ENCODE peak calls at places on chromosome 19, in six cellular contexts. One of them, this sample, is unnamed.
A peak's percentile ranks its signal among the peaks of the same experiment; 100 is the strongest.

GRCh38 chr19:7681336-7682174 is 922 bp downstream of the TRAPPC5 start:
- DNase-seq in GM12878: no peak
- DNase-seq in upper lobe of left lung: peak; percentile 92
- DNase-seq in SK-N-SH: peak; percentile 82
- DNase-seq in stomach: peak; percentile 75
- DNase-seq in transverse colon: peak; percentile 82
- DNase-seq in this sample: peak; percentile 92

GRCh38 chr19:6528544-6529121 is 2.2 kb upstream of the TNFSF9 start:
- DNase-seq in upper lobe of left lung: peak; percentile 56
- DNase-seq in SK-N-SH: no peak
- DNase-seq in GM12878: no peak
- DNase-seq in stomach: no peak
- DNase-seq in transverse colon: peak; percentile 51
- DNase-seq in this sample: no peak

GRCh38 chr19:54339646-54340358 is 840 bp upstream of the LILRA4 start:
- DNase-seq in upper lobe of left lung: peak; percentile 45
- DNase-seq in transverse colon: no peak
- DNase-seq in GM12878: no peak
- DNase-seq in stomach: no peak
- DNase-seq in SK-N-SH: no peak
- DNase-seq in this sample: peak; percentile 58

GRCh38 chr19:33784432-33784831 is 12.2 kb upstream of the KCTD15 start:
- DNase-seq in SK-N-SH: no peak
- DNase-seq in upper lobe of left lung: no peak
- DNase-seq in transverse colon: no peak
- DNase-seq in stomach: no peak
- DNase-seq in GM12878: no peak
- DNase-seq in this sample: no peak

GRCh38 chr19:45881909-45882528 is 3.9 kb downstream of the IRF2BP1 start:
- DNase-seq in SK-N-SH: peak; percentile 17
- DNase-seq in upper lobe of left lung: no peak
- DNase-seq in transverse colon: peak; percentile 57
- DNase-seq in GM12878: no peak
- DNase-seq in stomach: peak; percentile 81
- DNase-seq in this sample: no peak

GRCh38 chr19:43562698-43563241 is 12.6 kb downstream of the XRCC1 start:
- DNase-seq in upper lobe of left lung: peak; percentile 80
- DNase-seq in GM12878: peak; percentile 91
- DNase-seq in transverse colon: peak; percentile 73
- DNase-seq in SK-N-SH: no peak
- DNase-seq in stomach: peak; percentile 65
- DNase-seq in this sample: peak; percentile 82

GRCh38 chr19:35120898-35121297 is 5.3 kb downstream of the FXYD3 start:
- DNase-seq in stomach: no peak
- DNase-seq in upper lobe of left lung: no peak
- DNase-seq in GM12878: no peak
- DNase-seq in SK-N-SH: no peak
- DNase-seq in transverse colon: peak; percentile 67
- DNase-seq in this sample: no peak

GRCh38 chr19:49666120-49666444 is 349 bp downstream of the BCL2L12 start:
- DNase-seq in SK-N-SH: no peak
- DNase-seq in GM12878: no peak
- DNase-seq in upper lobe of left lung: no peak
- DNase-seq in stomach: no peak
- DNase-seq in transverse colon: no peak
- DNase-seq in this sample: no peak

GRCh38 chr19:4732680-4733114 is 9.1 kb upstream of the DPP9 start:
- DNase-seq in GM12878: no peak
- DNase-seq in transverse colon: peak; percentile 45
- DNase-seq in upper lobe of left lung: no peak
- DNase-seq in SK-N-SH: peak; percentile 87
- DNase-seq in stomach: peak; percentile 44
- DNase-seq in this sample: no peak

GRCh38 chr19:37655689-37656491 is 625 bp upstream of the ZFP30 start:
- DNase-seq in stomach: peak; percentile 79
- DNase-seq in transverse colon: peak; percentile 84
- DNase-seq in GM12878: peak; percentile 45
- DNase-seq in upper lobe of left lung: peak; percentile 73
- DNase-seq in SK-N-SH: peak; percentile 89
- DNase-seq in this sample: peak; percentile 91

GRCh38 chr19:10346509-10346908 is 7.1 kb upstream of the ICAM3 start:
- DNase-seq in transverse colon: no peak
- DNase-seq in GM12878: no peak
- DNase-seq in upper lobe of left lung: peak; percentile 86
- DNase-seq in stomach: no peak
- DNase-seq in SK-N-SH: no peak
- DNase-seq in this sample: no peak

GRCh38 chr19:41699231-41699967 is 9.0 kb upstream of the CEACAM5 start:
- DNase-seq in transverse colon: peak; percentile 36
- DNase-seq in upper lobe of left lung: no peak
- DNase-seq in stomach: peak; percentile 21
- DNase-seq in SK-N-SH: no peak
- DNase-seq in GM12878: no peak
- DNase-seq in this sample: peak; percentile 69
- TF ChIP-seq EP300 in transverse colon: no peak
- TF ChIP-seq EP300 in upper lobe of left lung: no peak
- TF ChIP-seq EP300 in stomach: no peak
- TF ChIP-seq EP300 in SK-N-SH: no peak
- TF ChIP-seq EP300 in GM12878: no peak
- TF ChIP-seq EP300 in this sample: no peak

GRCh38 chr19:2594319-2594718 is 108.2 kb downstream of the GNG7 start:
- DNase-seq in stomach: no peak
- DNase-seq in upper lobe of left lung: no peak
- DNase-seq in GM12878: peak; percentile 60
- DNase-seq in SK-N-SH: no peak
- DNase-seq in transverse colon: no peak
- DNase-seq in this sample: no peak
- TF ChIP-seq POLR2AphosphoS5 in stomach: no peak
- TF ChIP-seq POLR2AphosphoS5 in upper lobe of left lung: no peak
- TF ChIP-seq POLR2AphosphoS5 in GM12878: no peak
- TF ChIP-seq POLR2AphosphoS5 in SK-N-SH: no peak
- TF ChIP-seq POLR2AphosphoS5 in transverse colon: no peak
- TF ChIP-seq POLR2AphosphoS5 in this sample: no peak

GRCh38 chr19:32387701-32388392 is 17.7 kb upstream of the DPY19L3 start:
- DNase-seq in stomach: no peak
- DNase-seq in SK-N-SH: no peak
- DNase-seq in transverse colon: peak; percentile 59
- DNase-seq in GM12878: no peak
- DNase-seq in upper lobe of left lung: no peak
- DNase-seq in this sample: no peak
- H3K4me1 ChIP-seq in stomach: no peaks in the 10 kb centered on the region
- H3K4me1 ChIP-seq in SK-N-SH: no peaks in the 10 kb centered on the region
- H3K4me1 ChIP-seq in transverse colon: peaks cover 13% of the 10 kb centered on the region
- H3K4me1 ChIP-seq in GM12878: no peaks in the 10 kb centered on the region
- H3K4me1 ChIP-seq in upper lobe of left lung: no peaks in the 10 kb centered on the region
- H3K4me1 ChIP-seq in this sample: no peaks in the 10 kb centered on the region

GRCh38 chr19:1276620-1277007 is 1.3 kb downstream of the FAM174C start:
- DNase-seq in stomach: no peak
- DNase-seq in GM12878: no peak
- DNase-seq in upper lobe of left lung: no peak
- DNase-seq in transverse colon: peak; percentile 71
- DNase-seq in SK-N-SH: no peak
- DNase-seq in this sample: no peak
- TF ChIP-seq EP300 in stomach: no peak
- TF ChIP-seq EP300 in GM12878: no peak
- TF ChIP-seq EP300 in upper lobe of left lung: no peak
- TF ChIP-seq EP300 in transverse colon: no peak
- TF ChIP-seq EP300 in SK-N-SH: no peak
- TF ChIP-seq EP300 in this sample: no peak

GRCh38 chr19:41893899-41894298 is 10.9 kb downstream of the ARHGEF1 start:
- DNase-seq in GM12878: no peak
- DNase-seq in SK-N-SH: no peak
- DNase-seq in transverse colon: no peak
- DNase-seq in upper lobe of left lung: no peak
- DNase-seq in stomach: no peak
- DNase-seq in this sample: no peak
- TF ChIP-seq POLR2AphosphoS5 in GM12878: no peak
- TF ChIP-seq POLR2AphosphoS5 in SK-N-SH: no peak
- TF ChIP-seq POLR2AphosphoS5 in transverse colon: no peak
- TF ChIP-seq POLR2AphosphoS5 in upper lobe of left lung: no peak
- TF ChIP-seq POLR2AphosphoS5 in stomach: no peak
- TF ChIP-seq POLR2AphosphoS5 in this sample: no peak

GRCh38 chr19:3464797-3465235 is 15.5 kb downstream of the SMIM24 start:
- DNase-seq in SK-N-SH: no peak
- DNase-seq in GM12878: no peak
- DNase-seq in upper lobe of left lung: no peak
- DNase-seq in transverse colon: no peak
- DNase-seq in stomach: no peak
- DNase-seq in this sample: no peak

GRCh38 chr19:3468211-3468610 is 12.1 kb downstream of the SMIM24 start:
- DNase-seq in upper lobe of left lung: no peak
- DNase-seq in stomach: no peak
- DNase-seq in SK-N-SH: no peak
- DNase-seq in GM12878: no peak
- DNase-seq in transverse colon: no peak
- DNase-seq in this sample: no peak

GRCh38 chr19:3465552-3465951 is 14.8 kb downstream of the SMIM24 start:
- DNase-seq in transverse colon: no peak
- DNase-seq in upper lobe of left lung: no peak
- DNase-seq in SK-N-SH: no peak
- DNase-seq in GM12878: no peak
- DNase-seq in stomach: no peak
- DNase-seq in this sample: no peak

GRCh38 chr19:3467437-3468198 is 12.7 kb downstream of the SMIM24 start:
- DNase-seq in GM12878: no peak
- DNase-seq in SK-N-SH: no peak
- DNase-seq in stomach: no peak
- DNase-seq in transverse colon: no peak
- DNase-seq in upper lobe of left lung: no peak
- DNase-seq in this sample: no peak

DNA sequence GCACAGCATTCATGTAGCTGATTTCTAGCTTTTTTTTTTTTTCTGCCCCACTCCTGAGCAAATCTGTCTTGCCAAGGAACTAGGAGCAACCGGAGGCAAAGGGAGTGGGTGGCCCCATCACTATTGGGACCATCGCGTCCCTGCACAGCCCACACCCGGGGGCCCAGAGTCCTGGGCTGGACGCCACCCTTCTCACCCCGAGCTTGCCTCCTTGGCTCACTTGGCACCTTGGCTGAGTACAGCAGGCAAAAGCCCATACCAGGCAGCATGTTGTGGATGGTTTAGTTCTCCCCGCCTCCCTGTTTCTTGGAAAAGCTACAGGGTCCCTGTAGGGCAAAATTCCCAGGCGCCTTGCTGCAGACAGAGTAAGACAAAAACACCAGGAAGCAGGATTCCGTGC is 13.7 kb downstream of the SMIM24 start:
- DNase-seq in upper lobe of left lung: no peak
- DNase-seq in stomach: no peak
- DNase-seq in SK-N-SH: no peak
- DNase-seq in GM12878: no peak
- DNase-seq in transverse colon: no peak
- DNase-seq in this sample: no peak
- H3K4me1 ChIP-seq in upper lobe of left lung: peaks cover 10% of the 10 kb centered on the region
- H3K4me1 ChIP-seq in stomach: peaks cover 72% of the 10 kb centered on the region
- H3K4me1 ChIP-seq in SK-N-SH: no peaks in the 10 kb centered on the region
- H3K4me1 ChIP-seq in GM12878: no peaks in the 10 kb centered on the region
- H3K4me1 ChIP-seq in transverse colon: no peaks in the 10 kb centered on the region
- H3K4me1 ChIP-seq in this sample: peaks cover 26% of the 10 kb centered on the region

DNA sequence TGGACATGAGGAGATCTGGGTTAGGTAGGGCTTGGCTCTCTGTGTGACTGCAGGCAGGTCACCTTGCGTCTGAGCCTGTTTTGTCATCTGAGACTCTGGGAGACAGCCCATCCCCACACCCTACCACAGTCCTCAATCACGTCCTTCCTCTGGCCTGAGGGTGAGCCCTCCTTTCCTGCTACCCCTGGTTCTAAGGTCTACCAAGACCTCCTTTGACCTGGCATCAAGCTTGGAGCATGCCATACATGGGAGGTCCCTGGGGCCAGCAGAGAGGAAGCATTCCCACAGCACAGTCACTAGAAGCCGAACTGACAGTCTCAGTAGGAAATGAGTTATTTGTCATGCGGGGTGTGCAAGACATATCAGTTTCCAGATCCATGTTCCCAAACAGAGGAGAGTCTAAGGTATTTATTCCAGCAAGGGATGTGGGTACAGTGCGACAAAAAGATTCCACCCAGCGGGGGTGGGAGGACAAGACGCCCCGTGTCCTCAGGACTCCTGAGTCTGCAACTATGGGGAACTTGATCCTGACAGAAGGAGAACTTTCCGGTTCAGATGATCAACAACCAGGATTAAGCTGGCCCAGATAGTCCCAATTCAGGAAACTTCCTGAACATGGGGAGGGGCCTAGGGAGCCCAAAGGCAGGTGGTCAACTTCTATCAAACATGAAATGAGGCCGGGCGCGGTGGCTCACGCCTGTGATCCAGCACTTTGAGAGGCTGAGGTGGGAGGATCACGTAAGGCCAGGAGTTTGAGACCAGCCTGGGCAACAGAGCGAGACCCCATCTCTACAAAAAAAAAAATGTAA is 9.5 kb downstream of the ARRDC2 start:
- DNase-seq in stomach: no peak
- DNase-seq in transverse colon: no peak
- DNase-seq in SK-N-SH: no peak
- DNase-seq in GM12878: no peak
- DNase-seq in upper lobe of left lung: peak; percentile 57
- DNase-seq in this sample: no peak
- TF ChIP-seq EP300 in stomach: no peak
- TF ChIP-seq EP300 in transverse colon: no peak
- TF ChIP-seq EP300 in SK-N-SH: no peak
- TF ChIP-seq EP300 in GM12878: no peak
- TF ChIP-seq EP300 in upper lobe of left lung: peak; percentile 89
- TF ChIP-seq EP300 in this sample: no peak

GRCh38 chr19:1569997-1570396 is 1.9 kb upstream of the MEX3D start:
- DNase-seq in GM12878: no peak
- DNase-seq in stomach: no peak
- DNase-seq in transverse colon: no peak
- DNase-seq in SK-N-SH: no peak
- DNase-seq in upper lobe of left lung: no peak
- DNase-seq in this sample: no peak

GRCh38 chr19:1567116-1567847 is 843 bp downstream of the MEX3D start:
- DNase-seq in upper lobe of left lung: no peak
- DNase-seq in SK-N-SH: peak; percentile 72
- DNase-seq in GM12878: no peak
- DNase-seq in stomach: peak; percentile 45
- DNase-seq in transverse colon: peak; percentile 47
- DNase-seq in this sample: no peak

GRCh38 chr19:1568320-1569019 is at the start of gene MEX3D:
- DNase-seq in SK-N-SH: peak; percentile 100
- DNase-seq in transverse colon: peak; percentile 87
- DNase-seq in GM12878: no peak
- DNase-seq in upper lobe of left lung: peak; percentile 74
- DNase-seq in stomach: peak; percentile 87
- DNase-seq in this sample: no peak

GRCh38 chr19:1566392-1567115 is 1.6 kb downstream of the MEX3D start:
- DNase-seq in transverse colon: peak; percentile 59
- DNase-seq in upper lobe of left lung: peak; percentile 77
- DNase-seq in stomach: peak; percentile 71
- DNase-seq in GM12878: no peak
- DNase-seq in SK-N-SH: peak; percentile 95
- DNase-seq in this sample: no peak

GRCh38 chr19:1567848-1568227 is 287 bp downstream of the MEX3D start:
- DNase-seq in stomach: no peak
- DNase-seq in upper lobe of left lung: no peak
- DNase-seq in SK-N-SH: peak; percentile 78
- DNase-seq in transverse colon: no peak
- DNase-seq in GM12878: no peak
- DNase-seq in this sample: no peak
- TF ChIP-seq POLR2AphosphoS5 in stomach: no peak
- TF ChIP-seq POLR2AphosphoS5 in upper lobe of left lung: no peak
- TF ChIP-seq POLR2AphosphoS5 in SK-N-SH: no peak
- TF ChIP-seq POLR2AphosphoS5 in transverse colon: no peak
- TF ChIP-seq POLR2AphosphoS5 in GM12878: no peak
- TF ChIP-seq POLR2AphosphoS5 in this sample: no peak

GRCh38 chr19:31139871-31140505 is 209.2 kb downstream of the TSHZ3 start:
- DNase-seq in GM12878: no peak
- DNase-seq in transverse colon: no peak
- DNase-seq in SK-N-SH: no peak
- DNase-seq in upper lobe of left lung: no peak
- DNase-seq in stomach: no peak
- DNase-seq in this sample: no peak
- H3K4me1 ChIP-seq in GM12878: no peaks in the 10 kb centered on the region
- H3K4me1 ChIP-seq in transverse colon: no peaks in the 10 kb centered on the region
- H3K4me1 ChIP-seq in SK-N-SH: peaks cover 26% of the 10 kb centered on the region
- H3K4me1 ChIP-seq in upper lobe of left lung: no peaks in the 10 kb centered on the region
- H3K4me1 ChIP-seq in stomach: no peaks in the 10 kb centered on the region
- H3K4me1 ChIP-seq in this sample: no peaks in the 10 kb centered on the region

This sample was measured in suprapubic skin.